ENCODE peak calls at places on chromosomes 11 and 22, in ten cellular contexts. One of them, this sample, is unnamed.

GRCh38 chr11:19727246-19727645 is 14.6 kb downstream of the NAV2 start:
- DNase-seq in NCI-H1417: no peak
- DNase-seq in occipital lobe: no peak
- DNase-seq in NCI-H446 treated with DMSO at 0.1 percent for 48 hours: no peak
- DNase-seq in amygdala: no peak
- DNase-seq in activated CD8-positive, alpha-beta memory T cell treated with anti-CD3 and anti-CD28 coated beads for 1 hour: no peak
- DNase-seq in glutamatergic neuron: no peak
- DNase-seq in coronary artery: no peak
- DNase-seq in cardiac fibroblast: peak
- DNase-seq in stimulated activated CD8-positive, alpha-beta memory T cell treated with anti-CD3 and anti-CD28 coated beads, Interleukin-4, amount 100 ng/mL, for 4 hours: no peak
- DNase-seq in this sample: no peak

GRCh38 chr11:91173701-91174100 is 950.9 kb upstream of the CHORDC1 start:
- DNase-seq in coronary artery: no peak
- DNase-seq in stimulated activated CD8-positive, alpha-beta memory T cell treated with anti-CD3 and anti-CD28 coated beads, Interleukin-4, amount 100 ng/mL, for 4 hours: no peak
- DNase-seq in glutamatergic neuron: no peak
- DNase-seq in activated CD8-positive, alpha-beta memory T cell treated with anti-CD3 and anti-CD28 coated beads for 1 hour: no peak
- DNase-seq in NCI-H1417: no peak
- DNase-seq in occipital lobe: no peak
- DNase-seq in amygdala: no peak
- DNase-seq in cardiac fibroblast: peak
- DNase-seq in NCI-H446 treated with DMSO at 0.1 percent for 48 hours: no peak
- DNase-seq in this sample: no peak

GRCh38 chr11:14422052-14422813 is 63.2 kb upstream of the RRAS2 start:
- DNase-seq in coronary artery: peak
- DNase-seq in occipital lobe: peak
- DNase-seq in amygdala: peak
- DNase-seq in glutamatergic neuron: peak
- DNase-seq in NCI-H446 treated with DMSO at 0.1 percent for 48 hours: peak
- DNase-seq in stimulated activated CD8-positive, alpha-beta memory T cell treated with anti-CD3 and anti-CD28 coated beads, Interleukin-4, amount 100 ng/mL, for 4 hours: no peak
- DNase-seq in activated CD8-positive, alpha-beta memory T cell treated with anti-CD3 and anti-CD28 coated beads for 1 hour: no peak
- DNase-seq in cardiac fibroblast: peak
- DNase-seq in NCI-H1417: peak
- DNase-seq in this sample: no peak

GRCh38 chr11:78860720-78861422 is 286.2 kb upstream of the NARS2 start:
- DNase-seq in activated CD8-positive, alpha-beta memory T cell treated with anti-CD3 and anti-CD28 coated beads for 1 hour: no peak
- DNase-seq in NCI-H446 treated with DMSO at 0.1 percent for 48 hours: no peak
- DNase-seq in NCI-H1417: no peak
- DNase-seq in cardiac fibroblast: peak
- DNase-seq in occipital lobe: no peak
- DNase-seq in stimulated activated CD8-positive, alpha-beta memory T cell treated with anti-CD3 and anti-CD28 coated beads, Interleukin-4, amount 100 ng/mL, for 4 hours: no peak
- DNase-seq in glutamatergic neuron: no peak
- DNase-seq in coronary artery: no peak
- DNase-seq in amygdala: no peak
- DNase-seq in this sample: no peak

GRCh38 chr22:44972363-44973083 is 37.3 kb downstream of the PHF21B start:
- DNase-seq in activated CD8-positive, alpha-beta memory T cell treated with anti-CD3 and anti-CD28 coated beads for 1 hour: no peak
- DNase-seq in glutamatergic neuron: no peak
- DNase-seq in amygdala: no peak
- DNase-seq in occipital lobe: peak
- DNase-seq in NCI-H1417: peak
- DNase-seq in stimulated activated CD8-positive, alpha-beta memory T cell treated with anti-CD3 and anti-CD28 coated beads, Interleukin-4, amount 100 ng/mL, for 4 hours: no peak
- DNase-seq in NCI-H446 treated with DMSO at 0.1 percent for 48 hours: no peak
- DNase-seq in coronary artery: no peak
- DNase-seq in cardiac fibroblast: no peak
- DNase-seq in this sample: no peak

GRCh38 chr11:79262221-79262620 is 178.6 kb downstream of the TENM4 start:
- DNase-seq in stimulated activated CD8-positive, alpha-beta memory T cell treated with anti-CD3 and anti-CD28 coated beads, Interleukin-4, amount 100 ng/mL, for 4 hours: no peak
- DNase-seq in NCI-H1417: no peak
- DNase-seq in coronary artery: no peak
- DNase-seq in occipital lobe: no peak
- DNase-seq in NCI-H446 treated with DMSO at 0.1 percent for 48 hours: no peak
- DNase-seq in glutamatergic neuron: no peak
- DNase-seq in amygdala: no peak
- DNase-seq in activated CD8-positive, alpha-beta memory T cell treated with anti-CD3 and anti-CD28 coated beads for 1 hour: no peak
- DNase-seq in cardiac fibroblast: peak
- DNase-seq in this sample: no peak

GRCh38 chr22:46055176-46055850 is 78.4 kb upstream of the WNT7B start:
- DNase-seq in activated CD8-positive, alpha-beta memory T cell treated with anti-CD3 and anti-CD28 coated beads for 1 hour: no peak
- DNase-seq in coronary artery: peak
- DNase-seq in cardiac fibroblast: peak
- DNase-seq in occipital lobe: no peak
- DNase-seq in NCI-H1417: no peak
- DNase-seq in NCI-H446 treated with DMSO at 0.1 percent for 48 hours: no peak
- DNase-seq in amygdala: no peak
- DNase-seq in stimulated activated CD8-positive, alpha-beta memory T cell treated with anti-CD3 and anti-CD28 coated beads, Interleukin-4, amount 100 ng/mL, for 4 hours: no peak
- DNase-seq in glutamatergic neuron: no peak
- DNase-seq in this sample: no peak

GRCh38 chr22:43185860-43186261 is 1.1 kb downstream of the TTLL12 start:
- DNase-seq in activated CD8-positive, alpha-beta memory T cell treated with anti-CD3 and anti-CD28 coated beads for 1 hour: no peak
- DNase-seq in occipital lobe: no peak
- DNase-seq in NCI-H1417: peak
- DNase-seq in glutamatergic neuron: no peak
- DNase-seq in cardiac fibroblast: no peak
- DNase-seq in NCI-H446 treated with DMSO at 0.1 percent for 48 hours: peak
- DNase-seq in stimulated activated CD8-positive, alpha-beta memory T cell treated with anti-CD3 and anti-CD28 coated beads, Interleukin-4, amount 100 ng/mL, for 4 hours: no peak
- DNase-seq in coronary artery: no peak
- DNase-seq in amygdala: no peak
- DNase-seq in this sample: peak

GRCh38 chr11:72776844-72777754 is 16.7 kb downstream of the STARD10 start:
- DNase-seq in activated CD8-positive, alpha-beta memory T cell treated with anti-CD3 and anti-CD28 coated beads for 1 hour: no peak
- DNase-seq in amygdala: peak
- DNase-seq in NCI-H1417: no peak
- DNase-seq in occipital lobe: peak
- DNase-seq in glutamatergic neuron: no peak
- DNase-seq in cardiac fibroblast: no peak
- DNase-seq in coronary artery: no peak
- DNase-seq in stimulated activated CD8-positive, alpha-beta memory T cell treated with anti-CD3 and anti-CD28 coated beads, Interleukin-4, amount 100 ng/mL, for 4 hours: no peak
- DNase-seq in NCI-H446 treated with DMSO at 0.1 percent for 48 hours: no peak
- DNase-seq in this sample: no peak

GRCh38 chr22:36471341-36471821 is 10.1 kb downstream of the TXN2 start:
- DNase-seq in NCI-H446 treated with DMSO at 0.1 percent for 48 hours: no peak
- DNase-seq in amygdala: no peak
- DNase-seq in stimulated activated CD8-positive, alpha-beta memory T cell treated with anti-CD3 and anti-CD28 coated beads, Interleukin-4, amount 100 ng/mL, for 4 hours: no peak
- DNase-seq in coronary artery: no peak
- DNase-seq in cardiac fibroblast: peak
- DNase-seq in NCI-H1417: no peak
- DNase-seq in occipital lobe: no peak
- DNase-seq in glutamatergic neuron: no peak
- DNase-seq in activated CD8-positive, alpha-beta memory T cell treated with anti-CD3 and anti-CD28 coated beads for 1 hour: no peak
- DNase-seq in this sample: no peak

GRCh38 chr11:116432301-116432700 is 340.5 kb downstream of the BUD13 start:
- DNase-seq in amygdala: no peak
- DNase-seq in cardiac fibroblast: no peak
- DNase-seq in NCI-H446 treated with DMSO at 0.1 percent for 48 hours: peak
- DNase-seq in stimulated activated CD8-positive, alpha-beta memory T cell treated with anti-CD3 and anti-CD28 coated beads, Interleukin-4, amount 100 ng/mL, for 4 hours: no peak
- DNase-seq in coronary artery: no peak
- DNase-seq in NCI-H1417: no peak
- DNase-seq in occipital lobe: no peak
- DNase-seq in glutamatergic neuron: no peak
- DNase-seq in activated CD8-positive, alpha-beta memory T cell treated with anti-CD3 and anti-CD28 coated beads for 1 hour: no peak
- DNase-seq in this sample: no peak

GRCh38 chr11:27912916-27913315 is 195.0 kb downstream of the KIF18A start:
- DNase-seq in coronary artery: no peak
- DNase-seq in cardiac fibroblast: peak
- DNase-seq in amygdala: no peak
- DNase-seq in glutamatergic neuron: no peak
- DNase-seq in NCI-H1417: no peak
- DNase-seq in occipital lobe: no peak
- DNase-seq in NCI-H446 treated with DMSO at 0.1 percent for 48 hours: no peak
- DNase-seq in stimulated activated CD8-positive, alpha-beta memory T cell treated with anti-CD3 and anti-CD28 coated beads, Interleukin-4, amount 100 ng/mL, for 4 hours: no peak
- DNase-seq in activated CD8-positive, alpha-beta memory T cell treated with anti-CD3 and anti-CD28 coated beads for 1 hour: no peak
- DNase-seq in this sample: no peak

GRCh38 chr11:119782021-119782420 is 53.0 kb upstream of the NECTIN1 start:
- DNase-seq in cardiac fibroblast: no peak
- DNase-seq in amygdala: no peak
- DNase-seq in glutamatergic neuron: peak
- DNase-seq in NCI-H446 treated with DMSO at 0.1 percent for 48 hours: no peak
- DNase-seq in occipital lobe: no peak
- DNase-seq in activated CD8-positive, alpha-beta memory T cell treated with anti-CD3 and anti-CD28 coated beads for 1 hour: no peak
- DNase-seq in NCI-H1417: no peak
- DNase-seq in coronary artery: no peak
- DNase-seq in stimulated activated CD8-positive, alpha-beta memory T cell treated with anti-CD3 and anti-CD28 coated beads, Interleukin-4, amount 100 ng/mL, for 4 hours: no peak
- DNase-seq in this sample: no peak

GRCh38 chr11:9838961-9839360 is 175.1 kb downstream of the SWAP70 start:
- DNase-seq in coronary artery: no peak
- DNase-seq in amygdala: no peak
- DNase-seq in activated CD8-positive, alpha-beta memory T cell treated with anti-CD3 and anti-CD28 coated beads for 1 hour: no peak
- DNase-seq in stimulated activated CD8-positive, alpha-beta memory T cell treated with anti-CD3 and anti-CD28 coated beads, Interleukin-4, amount 100 ng/mL, for 4 hours: no peak
- DNase-seq in occipital lobe: no peak
- DNase-seq in glutamatergic neuron: no peak
- DNase-seq in NCI-H446 treated with DMSO at 0.1 percent for 48 hours: no peak
- DNase-seq in cardiac fibroblast: peak
- DNase-seq in NCI-H1417: no peak
- DNase-seq in this sample: no peak

GRCh38 chr11:66070604-66071325 is 693 bp downstream of the PACS1 start:
- DNase-seq in cardiac fibroblast: peak
- DNase-seq in activated CD8-positive, alpha-beta memory T cell treated with anti-CD3 and anti-CD28 coated beads for 1 hour: no peak
- DNase-seq in glutamatergic neuron: peak
- DNase-seq in NCI-H446 treated with DMSO at 0.1 percent for 48 hours: no peak
- DNase-seq in stimulated activated CD8-positive, alpha-beta memory T cell treated with anti-CD3 and anti-CD28 coated beads, Interleukin-4, amount 100 ng/mL, for 4 hours: no peak
- DNase-seq in occipital lobe: peak
- DNase-seq in amygdala: no peak
- DNase-seq in NCI-H1417: peak
- DNase-seq in coronary artery: peak
- DNase-seq in this sample: no peak

GRCh38 chr22:49838771-49839717 is 11.4 kb upstream of the BRD1 start:
- DNase-seq in activated CD8-positive, alpha-beta memory T cell treated with anti-CD3 and anti-CD28 coated beads for 1 hour: peak
- DNase-seq in stimulated activated CD8-positive, alpha-beta memory T cell treated with anti-CD3 and anti-CD28 coated beads, Interleukin-4, amount 100 ng/mL, for 4 hours: peak
- DNase-seq in glutamatergic neuron: no peak
- DNase-seq in NCI-H446 treated with DMSO at 0.1 percent for 48 hours: no peak
- DNase-seq in cardiac fibroblast: no peak
- DNase-seq in coronary artery: no peak
- DNase-seq in NCI-H1417: no peak
- DNase-seq in occipital lobe: no peak
- DNase-seq in amygdala: no peak
- DNase-seq in this sample: peak

GRCh38 chr11:65297026-65297667 is 17.5 kb upstream of the CDC42EP2 start:
- DNase-seq in glutamatergic neuron: no peak
- DNase-seq in stimulated activated CD8-positive, alpha-beta memory T cell treated with anti-CD3 and anti-CD28 coated beads, Interleukin-4, amount 100 ng/mL, for 4 hours: no peak
- DNase-seq in NCI-H446 treated with DMSO at 0.1 percent for 48 hours: no peak
- DNase-seq in NCI-H1417: no peak
- DNase-seq in amygdala: no peak
- DNase-seq in activated CD8-positive, alpha-beta memory T cell treated with anti-CD3 and anti-CD28 coated beads for 1 hour: no peak
- DNase-seq in coronary artery: no peak
- DNase-seq in occipital lobe: no peak
- DNase-seq in cardiac fibroblast: no peak
- DNase-seq in this sample: no peak

GRCh38 chr11:8086001-8086479 is 5.0 kb downstream of the TUB start:
- DNase-seq in coronary artery: no peak
- DNase-seq in stimulated activated CD8-positive, alpha-beta memory T cell treated with anti-CD3 and anti-CD28 coated beads, Interleukin-4, amount 100 ng/mL, for 4 hours: no peak
- DNase-seq in NCI-H1417: peak
- DNase-seq in cardiac fibroblast: no peak
- DNase-seq in glutamatergic neuron: no peak
- DNase-seq in NCI-H446 treated with DMSO at 0.1 percent for 48 hours: peak
- DNase-seq in activated CD8-positive, alpha-beta memory T cell treated with anti-CD3 and anti-CD28 coated beads for 1 hour: no peak
- DNase-seq in amygdala: no peak
- DNase-seq in occipital lobe: peak
- DNase-seq in this sample: no peak

GRCh38 chr11:72750086-72750485 is 2.1 kb downstream of the ARAP1 start:
- DNase-seq in activated CD8-positive, alpha-beta memory T cell treated with anti-CD3 and anti-CD28 coated beads for 1 hour: no peak
- DNase-seq in NCI-H1417: no peak
- DNase-seq in cardiac fibroblast: no peak
- DNase-seq in amygdala: peak
- DNase-seq in occipital lobe: peak
- DNase-seq in glutamatergic neuron: no peak
- DNase-seq in stimulated activated CD8-positive, alpha-beta memory T cell treated with anti-CD3 and anti-CD28 coated beads, Interleukin-4, amount 100 ng/mL, for 4 hours: no peak
- DNase-seq in coronary artery: no peak
- DNase-seq in NCI-H446 treated with DMSO at 0.1 percent for 48 hours: no peak
- DNase-seq in this sample: no peak

GRCh38 chr11:9001736-9002135 is 2.1 kb downstream of the NRIP3 start:
- DNase-seq in amygdala: no peak
- DNase-seq in cardiac fibroblast: peak
- DNase-seq in activated CD8-positive, alpha-beta memory T cell treated with anti-CD3 and anti-CD28 coated beads for 1 hour: no peak
- DNase-seq in glutamatergic neuron: no peak
- DNase-seq in NCI-H1417: no peak
- DNase-seq in occipital lobe: no peak
- DNase-seq in stimulated activated CD8-positive, alpha-beta memory T cell treated with anti-CD3 and anti-CD28 coated beads, Interleukin-4, amount 100 ng/mL, for 4 hours: no peak
- DNase-seq in coronary artery: no peak
- DNase-seq in NCI-H446 treated with DMSO at 0.1 percent for 48 hours: no peak
- DNase-seq in this sample: peak

GRCh38 chr11:39374963-39375698 is 2084.3 kb downstream of the LRRC4C start:
- DNase-seq in glutamatergic neuron: no peak
- DNase-seq in occipital lobe: no peak
- DNase-seq in stimulated activated CD8-positive, alpha-beta memory T cell treated with anti-CD3 and anti-CD28 coated beads, Interleukin-4, amount 100 ng/mL, for 4 hours: no peak
- DNase-seq in NCI-H446 treated with DMSO at 0.1 percent for 48 hours: no peak
- DNase-seq in amygdala: no peak
- DNase-seq in NCI-H1417: no peak
- DNase-seq in activated CD8-positive, alpha-beta memory T cell treated with anti-CD3 and anti-CD28 coated beads for 1 hour: no peak
- DNase-seq in cardiac fibroblast: peak
- DNase-seq in coronary artery: no peak
- DNase-seq in this sample: peak

GRCh38 chr22:50059185-50059880 is 1.2 kb upstream of the TTLL8 start:
- DNase-seq in occipital lobe: no peak
- DNase-seq in cardiac fibroblast: peak
- DNase-seq in NCI-H446 treated with DMSO at 0.1 percent for 48 hours: no peak
- DNase-seq in amygdala: no peak
- DNase-seq in activated CD8-positive, alpha-beta memory T cell treated with anti-CD3 and anti-CD28 coated beads for 1 hour: no peak
- DNase-seq in NCI-H1417: no peak
- DNase-seq in glutamatergic neuron: peak
- DNase-seq in coronary artery: peak
- DNase-seq in stimulated activated CD8-positive, alpha-beta memory T cell treated with anti-CD3 and anti-CD28 coated beads, Interleukin-4, amount 100 ng/mL, for 4 hours: no peak
- DNase-seq in this sample: no peak

GRCh38 chr22:21942407-21942895 is 10.2 kb downstream of the PPM1F start:
- DNase-seq in stimulated activated CD8-positive, alpha-beta memory T cell treated with anti-CD3 and anti-CD28 coated beads, Interleukin-4, amount 100 ng/mL, for 4 hours: no peak
- DNase-seq in NCI-H1417: no peak
- DNase-seq in activated CD8-positive, alpha-beta memory T cell treated with anti-CD3 and anti-CD28 coated beads for 1 hour: no peak
- DNase-seq in cardiac fibroblast: peak
- DNase-seq in occipital lobe: no peak
- DNase-seq in NCI-H446 treated with DMSO at 0.1 percent for 48 hours: peak
- DNase-seq in coronary artery: peak
- DNase-seq in amygdala: no peak
- DNase-seq in glutamatergic neuron: no peak
- DNase-seq in this sample: peak

GRCh38 chr11:33801821-33802413 is 27.6 kb upstream of the FBXO3 start:
- DNase-seq in amygdala: no peak
- DNase-seq in cardiac fibroblast: peak
- DNase-seq in glutamatergic neuron: peak
- DNase-seq in NCI-H1417: no peak
- DNase-seq in occipital lobe: no peak
- DNase-seq in NCI-H446 treated with DMSO at 0.1 percent for 48 hours: no peak
- DNase-seq in activated CD8-positive, alpha-beta memory T cell treated with anti-CD3 and anti-CD28 coated beads for 1 hour: no peak
- DNase-seq in coronary artery: no peak
- DNase-seq in stimulated activated CD8-positive, alpha-beta memory T cell treated with anti-CD3 and anti-CD28 coated beads, Interleukin-4, amount 100 ng/mL, for 4 hours: no peak
- DNase-seq in this sample: no peak

GRCh38 chr11:64428685-64429084 is 69.7 kb downstream of the RPS6KA4 start:
- DNase-seq in stimulated activated CD8-positive, alpha-beta memory T cell treated with anti-CD3 and anti-CD28 coated beads, Interleukin-4, amount 100 ng/mL, for 4 hours: no peak
- DNase-seq in NCI-H1417: no peak
- DNase-seq in activated CD8-positive, alpha-beta memory T cell treated with anti-CD3 and anti-CD28 coated beads for 1 hour: no peak
- DNase-seq in cardiac fibroblast: no peak
- DNase-seq in coronary artery: no peak
- DNase-seq in amygdala: no peak
- DNase-seq in NCI-H446 treated with DMSO at 0.1 percent for 48 hours: no peak
- DNase-seq in occipital lobe: no peak
- DNase-seq in glutamatergic neuron: no peak
- DNase-seq in this sample: no peak

This sample was measured in AML-193.